ENCODE peak calls at places on chromosomes 3 and 15, in ten cellular contexts. I is coronary artery, B is dorsolateral prefrontal cortex, P is cardiac fibroblast, R is AG09319, U is AG04449, N is neural progenitor cell, W is choroid plexus epithelial cell, O is A549, L is omental fat pad. D is an unnamed sample.

GRCh38 chr3:79199966-79200365 is 567.8 kb downstream of the ROBO1 start:
- DNase-seq in L (no peak), B (no peak), W (no peak), P (no peak), R (no peak), U (no peak), I (no peak), N (no peak), O (no peak), D (no peak)

GRCh38 chr3:99984668-99985067 is 129.6 kb downstream of the FILIP1L start:
- DNase-seq in P (no peak), W (no peak), N (no peak), O (no peak), U (no peak), L (no peak), I (no peak), R (no peak), B (no peak), D (no peak)

GRCh38 chr15:65092911-65093792 is 16.6 kb downstream of the KBTBD13 start:
- DNase-seq in N (no peak), U (no peak), I (peak; percentile 72), B (no peak), L (no peak), O (no peak), P (no peak), R (no peak), W (no peak), D (no peak)

GRCh38 chr3:49414753-49415152 is 2.5 kb downstream of the TCTA start:
- DNase-seq in L (no peak), W (no peak), B (no peak), P (no peak), U (no peak), O (no peak), N (no peak), R (no peak), I (no peak), D (no peak)

GRCh38 chr3:64398431-64398830 is 173.2 kb upstream of the PRICKLE2 start:
- DNase-seq in O (no peak), B (no peak), N (no peak), L (no peak), I (no peak), P (no peak), W (no peak), U (no peak), R (peak; percentile 72), D (no peak)

GRCh38 chr3:57500506-57500905 is 43.6 kb downstream of the DNAH12 start:
- DNase-seq in P (no peak), B (no peak), R (no peak), O (no peak), L (no peak), W (no peak), N (no peak), I (no peak), U (no peak), D (no peak)

GRCh38 chr15:56886450-56886856 is 32.0 kb upstream of the TCF12 start:
- DNase-seq in B (no peak), O (no peak), P (no peak), N (peak; percentile 10), W (peak; percentile 41), U (no peak), R (no peak), I (no peak), L (no peak), D (no peak)

GRCh38 chr3:13884851-13885703 is 5.2 kb upstream of the WNT7A start:
- DNase-seq in R (no peak), O (no peak), L (no peak), W (peak; percentile 18), B (no peak), I (peak; percentile 31), N (peak; percentile 70), U (no peak), P (peak; percentile 4), D (peak; percentile 72)

GRCh38 chr3:158091526-158091925 is 14.7 kb downstream of the SHOX2 start:
- DNase-seq in P (peak; percentile 64), U (no peak), I (no peak), R (no peak), L (no peak), N (peak; percentile 49), B (no peak), W (peak; percentile 72), O (peak; percentile 50), D (no peak)

GRCh38 chr15:100542290-100542689 is 13.5 kb upstream of the CERS3 start:
- DNase-seq in O (no peak), R (no peak), L (no peak), W (no peak), N (no peak), I (no peak), U (no peak), B (no peak), P (no peak), D (no peak)

GRCh38 chr3:131356006-131356405 is 25.6 kb upstream of the NUDT16 start:
- DNase-seq in W (no peak), U (no peak), R (no peak), B (no peak), N (no peak), L (no peak), O (no peak), P (no peak), I (no peak), D (no peak)

GRCh38 chr3:160150066-160150465 is 75.2 kb upstream of the C3orf80 start:
- DNase-seq in U (no peak), W (no peak), R (no peak), O (no peak), B (no peak), L (no peak), P (peak; percentile 44), N (no peak), I (no peak), D (no peak)

GRCh38 chr3:154137036-154137435 is 15.8 kb downstream of the ARHGEF26 start:
- DNase-seq in P (no peak), I (no peak), L (no peak), W (no peak), R (no peak), N (peak; percentile 22), U (no peak), O (no peak), B (no peak), D (no peak)

GRCh38 chr3:28950614-28951013 is 330.3 kb upstream of the RBMS3 start:
- DNase-seq in B (no peak), W (no peak), I (no peak), O (no peak), P (no peak), L (no peak), N (no peak), R (no peak), U (no peak), D (no peak)

GRCh38 chr15:70169147-70169546 is 71.4 kb upstream of the TLE3 start:
- DNase-seq in N (no peak), W (no peak), L (no peak), R (no peak), O (no peak), P (no peak), B (no peak), U (no peak), I (no peak), D (no peak)

GRCh38 chr15:85318048-85318731 is 62.2 kb upstream of the AKAP13 start:
- DNase-seq in R (peak; percentile 69), L (no peak), B (no peak), O (peak; percentile 75), N (no peak), U (peak; percentile 76), P (peak; percentile 94), I (no peak), W (peak; percentile 98), D (no peak)
- TF ChIP-seq CTCF in R (peak; percentile 9), L (no peak), B (no peak), O (no peak), N (no peak), U (no peak), P (no peak), I (no peak), W (peak; percentile 50), D (no peak)

GRCh38 chr3:43525941-43526607 is 95.7 kb downstream of the ANO10 start:
- DNase-seq in N (no peak), O (no peak), R (no peak), B (no peak), U (no peak), P (peak; percentile 39), W (peak; percentile 43), L (no peak), I (no peak), D (no peak)
- TF ChIP-seq CTCF in N (no peak), O (no peak), R (no peak), B (no peak), U (no peak), P (no peak), W (no peak), L (no peak), I (no peak), D (no peak)

DNA sequence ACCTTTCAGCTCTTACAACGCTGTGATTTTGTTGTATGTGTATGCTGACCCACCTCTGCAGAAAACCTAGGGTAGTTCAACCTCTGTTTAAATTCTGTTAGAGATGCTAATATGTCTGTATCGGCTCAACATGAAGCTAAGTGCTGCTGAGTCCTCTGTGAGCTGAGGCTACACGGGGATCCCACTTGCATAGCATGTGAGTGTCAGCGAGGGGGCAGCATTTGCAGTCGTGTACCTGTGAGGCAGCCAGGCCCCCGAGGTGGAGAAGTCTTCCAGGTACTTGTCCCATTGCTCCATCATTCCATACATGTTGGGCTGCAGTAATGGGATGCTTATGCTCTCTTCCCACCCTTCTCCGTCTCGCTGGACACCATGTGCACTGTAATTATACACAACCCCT is 3.7 kb downstream of the MKRN2OS start:
- DNase-seq in O (no peak), N (peak; percentile 50), R (no peak), U (no peak), B (no peak), P (peak; percentile 14), I (no peak), W (no peak), L (no peak), D (peak; percentile 13)
- TF ChIP-seq CTCF in O (no peak), N (peak; percentile 49), R (peak; percentile 3), U (peak; percentile 19), B (no peak), P (peak; percentile 33), I (no peak), W (peak; percentile 36), L (no peak), D (peak; percentile 19)

GRCh38 chr3:80769683-80770082 is 991.8 kb downstream of the GBE1 start:
- DNase-seq in W (no peak), U (no peak), B (no peak), L (no peak), I (no peak), R (no peak), O (no peak), P (no peak), N (no peak), D (no peak)

GRCh38 chr3:80771085-80771484 is 990.4 kb downstream of the GBE1 start:
- DNase-seq in U (no peak), L (no peak), P (peak; percentile 1), R (no peak), N (no peak), O (peak; percentile 4), B (no peak), W (peak; percentile 63), I (no peak), D (no peak)

GRCh38 chr3:80770106-80771079 is 991.1 kb downstream of the GBE1 start:
- DNase-seq in P (no peak), R (peak; percentile 5), W (peak; percentile 25), N (peak; percentile 4), U (no peak), B (no peak), I (no peak), O (no peak), L (no peak), D (no peak)

DNA sequence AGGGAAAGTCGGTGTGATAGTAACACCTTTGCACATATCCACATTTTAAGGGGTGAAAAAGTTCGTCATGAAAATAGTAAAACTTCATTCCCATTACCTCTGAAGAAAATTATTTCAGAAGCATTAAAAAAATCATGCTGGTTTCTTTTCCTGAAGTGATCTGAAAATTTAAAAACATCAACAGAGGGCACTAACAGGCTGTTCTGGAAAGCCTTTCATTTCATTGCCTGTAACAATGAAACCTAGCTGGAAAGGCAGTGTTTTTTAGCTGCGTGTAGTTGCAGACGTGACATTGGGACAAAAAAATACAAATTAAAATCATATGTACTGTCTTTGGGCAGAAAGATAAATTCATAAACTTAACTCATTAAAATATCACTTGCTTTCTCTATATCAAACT is 993.8 kb downstream of the GBE1 start:
- DNase-seq in W (peak; percentile 41), B (no peak), I (no peak), O (no peak), U (no peak), P (no peak), R (no peak), N (no peak), L (no peak), D (no peak)
- TF ChIP-seq CTCF in W (peak; percentile 22), B (no peak), I (no peak), O (no peak), U (no peak), P (no peak), R (no peak), N (peak; percentile 27), L (no peak), D (no peak)

D was measured in nephron progenitor cell.